ENCODE peak calls at places on chromosomes 11 and 22, in nine cellular contexts. T, U, B, N, J, X, L, M and S are unnamed samples.

GRCh38 chr22:29139965-29140782 is 65.5 kb upstream of the EMID1 start:
- DNase-seq in U (no peak), T (no peak), X (peak), L (peak), N (peak), M (no peak), B (no peak), J (no peak), S (no peak)

GRCh38 chr11:92489831-92490399 is 265.3 kb downstream of the FAT3 start:
- DNase-seq in M (no peak), J (no peak), N (no peak), X (no peak), T (no peak), U (no peak), B (no peak), L (no peak), S (no peak)

GRCh38 chr11:108926522-108927380 is 261.9 kb downstream of the DDX10 start:
- DNase-seq in M (no peak), J (peak), N (no peak), L (no peak), B (peak), X (no peak), U (no peak), T (no peak), S (no peak)

GRCh38 chr11:35177370-35177769 is 38.4 kb downstream of the CD44 start:
- DNase-seq in L (no peak), U (no peak), N (no peak), B (no peak), X (no peak), T (no peak), J (no peak), M (no peak), S (no peak)

GRCh38 chr11:15170698-15171097 is 56.0 kb downstream of the INSC start:
- DNase-seq in L (no peak), U (no peak), J (no peak), X (no peak), M (no peak), T (no peak), N (no peak), B (no peak), S (no peak)

GRCh38 chr11:84914511-84914910 is 712.6 kb downstream of the DLG2 start:
- DNase-seq in M (no peak), J (peak), T (no peak), X (no peak), B (no peak), U (no peak), L (no peak), N (no peak), S (no peak)

GRCh38 chr11:102401905-102402304 is 50.7 kb downstream of the TMEM123 start:
- DNase-seq in B (no peak), U (no peak), X (no peak), J (no peak), T (no peak), M (no peak), L (no peak), N (no peak), S (no peak)

GRCh38 chr11:69437001-69437875 is 44.2 kb upstream of the LINC01488 start:
- DNase-seq in M (no peak), X (no peak), T (no peak), B (peak), U (no peak), L (no peak), N (no peak), J (peak), S (no peak)

GRCh38 chr11:96065379-96065778 is 141.5 kb upstream of the MTMR2 start:
- DNase-seq in L (no peak), M (no peak), J (no peak), U (no peak), T (no peak), N (no peak), B (no peak), X (no peak), S (no peak)

GRCh38 chr11:102252339-102252891 is 64.9 kb upstream of the BIRC3 start:
- DNase-seq in X (no peak), N (no peak), B (no peak), M (no peak), L (no peak), U (no peak), J (no peak), T (no peak), S (no peak)

GRCh38 chr11:86577663-86578636 is 94.5 kb downstream of the ME3 start:
- DNase-seq in L (peak), T (no peak), M (no peak), J (no peak), U (peak), B (no peak), N (peak), X (peak), S (no peak)

GRCh38 chr11:2272946-2273280 is 2.5 kb upstream of the ASCL2 start:
- DNase-seq in T (no peak), N (no peak), X (no peak), L (no peak), M (no peak), J (no peak), U (no peak), B (no peak), S (no peak)

GRCh38 chr11:41175304-41175972 is 284.0 kb downstream of the LRRC4C start:
- DNase-seq in L (no peak), B (peak), N (no peak), M (no peak), J (peak), X (no peak), T (no peak), U (no peak), S (no peak)

GRCh38 chr11:109940816-109941215 is 152.4 kb upstream of the ZC3H12C start:
- DNase-seq in B (no peak), T (no peak), U (no peak), L (peak), M (peak), X (peak), N (no peak), J (no peak), S (no peak)

GRCh38 chr11:131909426-131910200 is 539.2 kb downstream of the NTM start:
- DNase-seq in L (peak), T (no peak), N (no peak), B (no peak), M (no peak), J (no peak), X (no peak), U (no peak), S (no peak)

GRCh38 chr11:86761978-86762377 is 38.4 kb upstream of the PRSS23 start:
- DNase-seq in X (peak), L (peak), J (no peak), B (no peak), N (no peak), U (no peak), T (no peak), M (no peak), S (no peak)

GRCh38 chr11:59199546-59200420 is 12.9 kb downstream of the MPEG1 start:
- DNase-seq in T (no peak), L (no peak), X (no peak), N (no peak), U (no peak), M (no peak), B (no peak), J (no peak), S (peak)

GRCh38 chr22:43477151-43477725 is 65.4 kb downstream of the MPPED1 start:
- DNase-seq in B (no peak), T (no peak), J (no peak), L (no peak), U (no peak), N (no peak), M (no peak), X (no peak), S (no peak)

GRCh38 chr11:75214411-75214821 is 26.2 kb upstream of the TPBGL start:
- DNase-seq in L (peak), J (peak), N (peak), X (peak), U (peak), M (no peak), B (peak), T (peak), S (peak)

GRCh38 chr22:29716814-29717213 is 3.0 kb upstream of the CABP7 start:
- DNase-seq in J (peak), N (no peak), T (no peak), L (peak), X (peak), M (no peak), U (peak), B (peak), S (peak)

GRCh38 chr11:68670208-68670992 is 13.9 kb upstream of the GAL start:
- DNase-seq in M (no peak), B (no peak), X (no peak), L (no peak), J (peak), N (no peak), T (no peak), U (no peak), S (no peak)

GRCh38 chr11:13238879-13239514 is 38.6 kb upstream of the BMAL1 start:
- DNase-seq in X (peak), U (peak), N (no peak), T (peak), M (no peak), B (peak), L (peak), J (peak), S (peak)

GRCh38 chr22:17984114-17984513 is 40.2 kb downstream of the MICAL3 start:
- DNase-seq in J (no peak), T (no peak), U (no peak), L (no peak), N (no peak), X (no peak), M (no peak), B (no peak), S (no peak)

DNA sequence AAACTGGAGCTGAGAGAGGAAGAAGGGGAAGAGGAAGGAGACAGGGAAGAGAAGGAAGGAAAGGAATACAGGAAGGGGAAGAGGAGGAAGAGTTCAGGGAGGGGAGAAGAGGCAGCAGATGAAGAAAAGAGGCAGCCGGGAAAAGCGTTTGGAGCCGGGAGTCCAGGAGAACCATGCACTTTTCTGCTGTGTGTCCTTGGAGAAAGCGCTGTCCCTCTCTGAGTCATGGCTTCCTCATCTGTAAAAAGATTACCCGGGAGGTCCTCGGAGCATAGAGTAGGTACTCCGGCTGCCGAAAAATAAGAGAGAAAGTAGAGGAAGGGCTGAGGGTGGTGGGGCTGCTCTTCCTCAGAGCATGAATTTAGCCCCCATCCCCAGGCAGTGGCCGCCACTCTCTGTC is 226.9 kb downstream of the MN1 start:
- DNase-seq in B (no peak), X (no peak), L (no peak), U (no peak), M (no peak), J (no peak), N (no peak), T (no peak), S (no peak)
- TF ChIP-seq CTCF in B (no peak), X (no peak), L (no peak), U (no peak), M (no peak), J (no peak), N (no peak), T (no peak), S (no peak)

DNA sequence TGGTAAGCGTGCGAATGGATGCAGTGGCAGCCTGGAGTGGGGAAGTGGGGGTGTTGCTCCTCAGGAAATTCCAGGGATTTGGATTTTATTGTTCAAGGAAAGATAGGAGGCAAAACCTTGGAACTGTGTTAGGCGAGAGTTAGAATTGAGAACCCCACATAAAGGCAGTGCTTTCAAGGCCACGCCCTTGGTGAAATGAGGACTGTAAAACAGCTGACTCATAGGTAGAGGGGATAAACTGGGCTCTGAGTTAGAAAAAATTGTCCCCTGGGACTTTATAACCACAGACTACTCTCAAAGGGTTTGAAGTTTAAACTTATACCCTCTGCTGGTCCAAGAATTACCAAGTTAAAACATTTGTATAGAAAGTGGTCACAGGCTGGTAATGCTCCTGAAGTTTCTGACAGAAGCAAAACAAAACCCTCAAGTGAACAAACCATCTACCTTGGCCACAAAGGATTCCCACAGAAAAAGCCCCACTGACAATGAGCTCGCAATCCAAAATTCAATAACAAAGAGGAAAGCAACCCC is 250.3 kb upstream of the TBCEL start:
- DNase-seq in T (no peak), X (peak), J (no peak), U (no peak), B (no peak), M (no peak), L (peak), N (no peak), S (no peak)
- TF ChIP-seq CTCF in T (no peak), X (no peak), J (no peak), U (no peak), B (no peak), M (no peak), L (no peak), N (no peak), S (no peak)

GRCh38 chr22:24485608-24486007 is 9.5 kb upstream of the UPB1 start:
- DNase-seq in X (no peak), U (no peak), J (no peak), M (no peak), L (peak), T (no peak), N (no peak), B (no peak), S (peak)
- TF ChIP-seq CTCF in X (no peak), U (no peak), J (no peak), M (no peak), L (peak), T (peak), N (no peak), B (peak), S (no peak)

DNA sequence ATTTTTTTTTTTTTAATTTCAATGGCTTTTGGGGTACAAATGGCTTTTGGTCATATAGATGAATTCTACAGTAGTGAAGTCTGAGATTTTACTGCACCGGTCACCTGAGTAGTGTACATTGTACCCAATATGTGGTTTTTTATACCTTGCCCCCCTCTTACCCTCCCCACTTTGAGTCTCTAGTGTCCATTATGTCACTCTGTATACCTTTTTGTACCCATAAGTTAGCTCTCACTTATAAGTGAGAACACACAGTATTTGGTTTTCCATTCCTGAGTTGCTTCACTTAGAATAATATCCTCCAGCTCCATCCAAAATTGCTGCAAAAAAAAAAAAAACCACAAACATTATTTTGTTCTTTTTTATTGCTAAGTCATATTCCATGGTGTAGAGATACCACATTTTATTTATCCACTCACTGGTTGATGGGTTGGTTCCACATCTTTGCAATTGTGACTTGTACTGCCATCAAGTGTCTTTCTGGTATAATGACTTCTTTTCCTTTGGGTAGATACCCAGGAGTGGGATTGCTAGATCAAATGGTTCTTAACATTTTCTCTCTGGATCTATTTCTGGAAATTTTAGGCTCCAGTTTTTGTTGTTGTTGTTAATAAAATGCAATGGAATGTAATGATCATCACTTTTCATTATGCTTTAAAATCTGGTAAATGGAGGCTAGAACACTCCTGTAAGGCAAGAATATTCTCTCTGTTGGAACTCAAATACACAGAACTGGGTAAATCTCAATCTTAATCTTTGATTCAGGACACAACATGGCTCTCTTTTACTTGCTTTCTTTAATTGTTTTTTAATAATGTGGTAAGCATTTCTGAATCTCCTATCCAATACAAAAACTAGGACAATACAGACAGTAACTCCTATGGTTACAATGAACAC is 10.3 kb downstream of the NEAT1 start:
- DNase-seq in J (peak), M (no peak), X (peak), B (no peak), U (peak), T (no peak), N (no peak), L (peak), S (no peak)
- TF ChIP-seq CTCF in J (peak), M (no peak), X (no peak), B (peak), U (peak), T (peak), N (peak), L (no peak), S (peak)

GRCh38 chr11:66867425-66868040 is 10.7 kb downstream of the LRFN4 start:
- DNase-seq in B (no peak), T (no peak), U (no peak), X (no peak), J (peak), L (no peak), M (no peak), N (no peak), S (no peak)

GRCh38 chr11:66869471-66869870 is 12.6 kb downstream of the LRFN4 start:
- DNase-seq in B (no peak), L (no peak), T (no peak), J (no peak), U (no peak), X (no peak), M (no peak), N (no peak), S (no peak)

GRCh38 chr11:66868082-66868725 is 11.3 kb downstream of the LRFN4 start:
- DNase-seq in U (no peak), B (no peak), M (no peak), L (no peak), J (no peak), T (no peak), X (no peak), N (no peak), S (no peak)

GRCh38 chr11:66870131-66870530 is 13.3 kb downstream of the LRFN4 start:
- DNase-seq in T (no peak), J (no peak), B (no peak), U (no peak), X (no peak), L (no peak), M (no peak), N (no peak), S (no peak)

DNA sequence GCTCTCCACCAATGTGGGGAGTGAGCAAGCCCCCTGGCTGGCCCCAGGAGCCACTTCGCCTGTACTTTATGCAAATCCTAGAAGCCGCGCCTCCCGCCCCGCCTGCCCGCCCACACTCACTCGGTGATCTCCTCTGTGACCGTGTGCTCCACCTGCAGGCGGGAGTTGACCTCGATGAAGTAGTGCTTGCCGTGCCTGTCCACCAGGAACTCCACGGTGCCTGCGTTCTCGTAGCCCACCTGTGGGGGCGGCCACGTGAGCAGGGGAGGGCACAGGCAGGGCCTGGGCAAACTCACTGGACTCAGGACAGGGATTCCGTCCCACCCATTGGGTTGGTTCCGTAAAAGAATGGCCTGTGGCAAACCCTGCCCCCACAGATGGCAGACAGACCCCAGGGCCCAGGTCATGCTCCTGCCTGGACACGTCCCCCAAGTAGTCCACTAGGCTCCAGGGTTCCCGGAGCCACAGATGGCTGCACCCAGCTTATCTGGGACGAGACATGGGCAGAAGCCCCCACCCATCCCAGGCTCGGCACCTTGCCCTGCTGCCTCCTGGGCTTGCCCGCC is 11.9 kb downstream of the LRFN4 start:
- DNase-seq in X (no peak), T (peak), B (peak), U (peak), N (no peak), J (peak), L (no peak), M (no peak), S (peak)
- TF ChIP-seq CTCF in X (no peak), T (peak), B (peak), U (peak), N (no peak), J (peak), L (no peak), M (no peak), S (peak)

DNA sequence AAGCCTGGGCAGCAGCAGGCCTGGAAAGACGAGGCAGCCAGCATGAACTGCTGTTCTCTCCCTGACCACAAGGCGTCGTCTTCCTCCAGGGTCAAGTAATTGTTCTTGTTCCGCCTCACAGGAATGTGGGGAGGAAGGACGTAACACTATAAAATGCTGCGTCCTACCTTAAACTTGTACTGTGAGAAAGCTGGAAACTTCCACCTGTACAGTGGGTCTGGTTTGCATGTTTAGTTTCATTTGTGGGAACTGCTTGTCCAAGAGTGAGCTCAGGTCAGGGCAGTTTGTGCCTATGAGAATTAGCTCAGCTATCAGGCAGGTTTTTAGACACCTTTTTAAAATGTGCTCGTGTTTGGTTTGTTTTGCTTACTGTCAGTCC is 55.2 kb downstream of the PANX1 start:
- DNase-seq in M (no peak), N (peak), T (no peak), L (peak), X (peak), U (peak), B (peak), J (peak), S (peak)
- TF ChIP-seq CTCF in M (peak), N (peak), T (peak), L (peak), X (peak), U (peak), B (peak), J (peak), S (peak)

DNA sequence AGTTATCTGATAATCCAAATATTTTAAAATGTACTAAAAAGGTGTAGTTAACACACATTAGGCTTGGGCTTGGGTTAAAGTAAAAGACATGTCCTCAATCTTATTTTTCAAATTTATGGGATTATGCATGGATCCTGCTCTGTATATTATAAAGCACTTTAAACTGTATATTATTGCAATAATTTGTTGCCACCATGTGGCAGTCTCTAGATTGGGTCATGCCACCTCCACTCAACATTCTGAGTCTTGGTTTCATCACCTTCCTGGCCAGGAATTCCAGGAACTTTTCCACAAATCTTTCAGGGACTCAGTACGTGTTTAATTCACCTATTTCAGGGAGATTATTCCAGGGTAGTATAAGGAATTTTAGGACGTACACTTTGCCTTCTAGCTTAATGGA is 695.5 kb downstream of the FAM181B start:
- DNase-seq in T (no peak), N (no peak), M (no peak), L (peak), J (no peak), X (no peak), B (no peak), U (no peak), S (no peak)
- TF ChIP-seq CTCF in T (no peak), N (no peak), M (no peak), L (no peak), J (no peak), X (no peak), B (no peak), U (no peak), S (no peak)